ENCODE peak calls at places on chromosomes 16 and 17, in six cellular contexts. A is left colon; D is activated CD4-positive, CD25-positive, alpha-beta regulatory T cell; T is memory B cell; Q is mesendoderm; H is caudate nucleus. I is an unnamed sample.

GRCh38 chr16:85554114-85554790 is 58.9 kb upstream of the GSE1 start:
- DNase-seq in A (peak), D (no peak), T (peak), Q (peak), H (peak), I (no peak)

GRCh38 chr16:88535181-88535856 is 34.9 kb upstream of the ZC3H18 start:
- DNase-seq in A (no peak), D (no peak), T (no peak), Q (no peak), H (no peak), I (no peak)

GRCh38 chr17:34979650-34980352 is 511 bp upstream of the LIG3 start:
- DNase-seq in A (no peak), D (no peak), T (no peak), Q (peak), H (peak), I (no peak)

GRCh38 chr16:75794426-75794825 is 68.1 kb upstream of the CPHXL start:
- DNase-seq in A (no peak), D (no peak), T (no peak), Q (no peak), H (no peak), I (no peak)

GRCh38 chr16:59698341-59698979 is 964.3 kb upstream of the GOT2 start:
- DNase-seq in A (no peak), D (no peak), T (no peak), Q (no peak), H (no peak), I (no peak)

GRCh38 chr16:9647981-9648701 is 534.1 kb downstream of the GRIN2A start:
- DNase-seq in A (no peak), D (no peak), T (no peak), Q (peak), H (peak), I (no peak)

GRCh38 chr17:71402661-71403141 is 718.1 kb upstream of the SOX9 start:
- DNase-seq in A (no peak), D (no peak), T (no peak), Q (no peak), H (no peak), I (no peak)

GRCh38 chr17:16987830-16988601 is 16.1 kb upstream of the TNFRSF13B start:
- DNase-seq in A (peak), D (peak), T (peak), Q (peak), H (peak), I (no peak)

GRCh38 chr17:20094777-20095176 is 85.6 kb downstream of the SPECC1 start:
- DNase-seq in A (no peak), D (no peak), T (no peak), Q (no peak), H (no peak), I (no peak)

GRCh38 chr16:21599994-21600773 is 807 bp downstream of the METTL9 start:
- DNase-seq in A (no peak), D (peak), T (peak), Q (peak), H (peak), I (no peak)

GRCh38 chr17:28112199-28112995 is 69.9 kb downstream of the NLK start:
- DNase-seq in A (no peak), D (no peak), T (no peak), Q (peak), H (no peak), I (no peak)

GRCh38 chr17:62714016-62714777 is 86.7 kb downstream of the MRC2 start:
- DNase-seq in A (peak), D (no peak), T (no peak), Q (no peak), H (no peak), I (no peak)

GRCh38 chr16:68069511-68070248 is 15.5 kb upstream of the NFATC3 start:
- DNase-seq in A (peak), D (no peak), T (no peak), Q (no peak), H (no peak), I (no peak)

GRCh38 chr17:5286846-5287245 is 4.8 kb downstream of the RABEP1 start:
- DNase-seq in A (no peak), D (no peak), T (no peak), Q (peak), H (no peak), I (no peak)

GRCh38 chr17:21289902-21290571 is 5.5 kb downstream of the MAP2K3 start:
- DNase-seq in A (no peak), D (no peak), T (no peak), Q (no peak), H (no peak), I (no peak)

GRCh38 chr16:58464916-58465731 is 34.8 kb upstream of the NDRG4 start:
- DNase-seq in A (no peak), D (no peak), T (no peak), Q (peak), H (no peak), I (no peak)

GRCh38 chr17:66952681-66953638 is 11.5 kb upstream of the CACNG4 start:
- DNase-seq in A (no peak), D (no peak), T (no peak), Q (peak), H (no peak), I (no peak)

GRCh38 chr16:57834936-57835335 is 32.6 kb upstream of the KIFC3 start:
- DNase-seq in A (no peak), D (no peak), T (no peak), Q (no peak), H (peak), I (no peak)

GRCh38 chr16:1707193-1707790 is 1.3 kb downstream of the MAPK8IP3 start:
- DNase-seq in A (no peak), D (no peak), T (no peak), Q (peak), H (peak), I (no peak)

GRCh38 chr17:80219013-80219776 is 938 bp downstream of the SGSH start:
- DNase-seq in A (peak), D (peak), T (peak), Q (peak), H (no peak), I (peak)

GRCh38 chr16:75494696-75495601 is at the start of gene CHST6:
- DNase-seq in A (no peak), D (no peak), T (no peak), Q (peak), H (peak), I (no peak)

GRCh38 chr17:30263552-30264333 is 28.0 kb downstream of the BLMH start:
- DNase-seq in A (no peak), D (no peak), T (no peak), Q (peak), H (no peak), I (no peak)

GRCh38 chr17:77308768-77309726 is 168.3 kb downstream of the SEC14L1 start:
- DNase-seq in A (no peak), D (no peak), T (no peak), Q (no peak), H (no peak), I (no peak)

GRCh38 chr17:31931781-31932180 is 5.0 kb upstream of the SUZ12 start:
- DNase-seq in A (no peak), D (no peak), T (no peak), Q (no peak), H (no peak), I (no peak)

GRCh38 chr17:44304651-44305050 is 3.8 kb upstream of the RUNDC3A start:
- DNase-seq in A (no peak), D (no peak), T (no peak), Q (no peak), H (no peak), I (no peak)

GRCh38 chr16:66871840-66872239 is 8.5 kb upstream of the PDP2 start:
- DNase-seq in A (peak), D (no peak), T (no peak), Q (no peak), H (no peak), I (no peak)

GRCh38 chr16:71917900-71918299 is 22.6 kb downstream of the IST1 start:
- DNase-seq in A (no peak), D (no peak), T (no peak), Q (no peak), H (no peak), I (no peak)

GRCh38 chr17:74987909-74988711 is 678 bp downstream of the CDR2L start:
- DNase-seq in A (peak), D (no peak), T (peak), Q (peak), H (peak), I (no peak)

GRCh38 chr16:13453938-13454553 is 465.9 kb upstream of the ERCC4 start:
- DNase-seq in A (no peak), D (no peak), T (no peak), Q (peak), H (peak), I (no peak)

I was measured in NCI-H1048.